ENCODE peak calls at places on chromosomes 16 and 17, in eight cellular contexts. One of them, this sample, is unnamed.

GRCh38 chr16:8661703-8662102 is 12.7 kb upstream of the ABAT start:
- DNase-seq in activated CD4-positive, CD25-positive, alpha-beta regulatory T cell: no peak
- DNase-seq in nephron progenitor cell: no peak
- DNase-seq in effector CD4-positive, alpha-beta T cell: no peak
- DNase-seq in prostate gland: no peak
- DNase-seq in activated CD4-positive, alpha-beta T cell treated with anti-CD3 and anti-CD28 coated beads for 1 hour: no peak
- DNase-seq in stimulated activated naive CD8-positive, alpha-beta T cell treated with anti-CD3 and anti-CD28 coated beads, Interleukin-15, Interleukin-2, amounts not matched to agents 100 U/mL and 50 U/mL, for 24 hours: no peak
- DNase-seq in left kidney: no peak
- DNase-seq in this sample: no peak

GRCh38 chr17:12959441-12959840 is 58.4 kb downstream of the ELAC2 start:
- DNase-seq in stimulated activated naive CD8-positive, alpha-beta T cell treated with anti-CD3 and anti-CD28 coated beads, Interleukin-15, Interleukin-2, amounts not matched to agents 100 U/mL and 50 U/mL, for 24 hours: no peak
- DNase-seq in left kidney: peak
- DNase-seq in activated CD4-positive, CD25-positive, alpha-beta regulatory T cell: no peak
- DNase-seq in nephron progenitor cell: no peak
- DNase-seq in prostate gland: no peak
- DNase-seq in effector CD4-positive, alpha-beta T cell: no peak
- DNase-seq in activated CD4-positive, alpha-beta T cell treated with anti-CD3 and anti-CD28 coated beads for 1 hour: no peak
- DNase-seq in this sample: no peak

GRCh38 chr17:34519286-34519685 is 60.1 kb upstream of the TMEM132E start:
- DNase-seq in stimulated activated naive CD8-positive, alpha-beta T cell treated with anti-CD3 and anti-CD28 coated beads, Interleukin-15, Interleukin-2, amounts not matched to agents 100 U/mL and 50 U/mL, for 24 hours: peak
- DNase-seq in nephron progenitor cell: peak
- DNase-seq in effector CD4-positive, alpha-beta T cell: no peak
- DNase-seq in left kidney: peak
- DNase-seq in activated CD4-positive, alpha-beta T cell treated with anti-CD3 and anti-CD28 coated beads for 1 hour: no peak
- DNase-seq in activated CD4-positive, CD25-positive, alpha-beta regulatory T cell: no peak
- DNase-seq in prostate gland: no peak
- DNase-seq in this sample: peak

GRCh38 chr16:31876955-31877828 is 3.6 kb downstream of the ZNF267 start:
- DNase-seq in prostate gland: no peak
- DNase-seq in effector CD4-positive, alpha-beta T cell: peak
- DNase-seq in stimulated activated naive CD8-positive, alpha-beta T cell treated with anti-CD3 and anti-CD28 coated beads, Interleukin-15, Interleukin-2, amounts not matched to agents 100 U/mL and 50 U/mL, for 24 hours: peak
- DNase-seq in activated CD4-positive, CD25-positive, alpha-beta regulatory T cell: no peak
- DNase-seq in left kidney: peak
- DNase-seq in activated CD4-positive, alpha-beta T cell treated with anti-CD3 and anti-CD28 coated beads for 1 hour: no peak
- DNase-seq in nephron progenitor cell: no peak
- DNase-seq in this sample: no peak

GRCh38 chr17:64282753-64283080 is 19.7 kb upstream of the TEX2 start:
- DNase-seq in effector CD4-positive, alpha-beta T cell: no peak
- DNase-seq in left kidney: no peak
- DNase-seq in activated CD4-positive, alpha-beta T cell treated with anti-CD3 and anti-CD28 coated beads for 1 hour: no peak
- DNase-seq in activated CD4-positive, CD25-positive, alpha-beta regulatory T cell: no peak
- DNase-seq in stimulated activated naive CD8-positive, alpha-beta T cell treated with anti-CD3 and anti-CD28 coated beads, Interleukin-15, Interleukin-2, amounts not matched to agents 100 U/mL and 50 U/mL, for 24 hours: no peak
- DNase-seq in prostate gland: no peak
- DNase-seq in nephron progenitor cell: no peak
- DNase-seq in this sample: no peak

GRCh38 chr16:76668207-76668725 is 391.1 kb downstream of the CNTNAP4 start:
- DNase-seq in effector CD4-positive, alpha-beta T cell: no peak
- DNase-seq in left kidney: peak
- DNase-seq in nephron progenitor cell: peak
- DNase-seq in prostate gland: no peak
- DNase-seq in activated CD4-positive, CD25-positive, alpha-beta regulatory T cell: no peak
- DNase-seq in activated CD4-positive, alpha-beta T cell treated with anti-CD3 and anti-CD28 coated beads for 1 hour: no peak
- DNase-seq in stimulated activated naive CD8-positive, alpha-beta T cell treated with anti-CD3 and anti-CD28 coated beads, Interleukin-15, Interleukin-2, amounts not matched to agents 100 U/mL and 50 U/mL, for 24 hours: no peak
- DNase-seq in this sample: peak

GRCh38 chr17:38871247-38871991 is 1.6 kb downstream of the LASP1 start:
- DNase-seq in left kidney: peak
- DNase-seq in prostate gland: peak
- DNase-seq in effector CD4-positive, alpha-beta T cell: peak
- DNase-seq in activated CD4-positive, alpha-beta T cell treated with anti-CD3 and anti-CD28 coated beads for 1 hour: peak
- DNase-seq in nephron progenitor cell: peak
- DNase-seq in activated CD4-positive, CD25-positive, alpha-beta regulatory T cell: peak
- DNase-seq in stimulated activated naive CD8-positive, alpha-beta T cell treated with anti-CD3 and anti-CD28 coated beads, Interleukin-15, Interleukin-2, amounts not matched to agents 100 U/mL and 50 U/mL, for 24 hours: peak
- DNase-seq in this sample: peak

GRCh38 chr16:24681793-24682192 is 47.7 kb upstream of the TNRC6A start:
- DNase-seq in nephron progenitor cell: no peak
- DNase-seq in left kidney: peak
- DNase-seq in activated CD4-positive, CD25-positive, alpha-beta regulatory T cell: no peak
- DNase-seq in prostate gland: no peak
- DNase-seq in activated CD4-positive, alpha-beta T cell treated with anti-CD3 and anti-CD28 coated beads for 1 hour: no peak
- DNase-seq in effector CD4-positive, alpha-beta T cell: no peak
- DNase-seq in stimulated activated naive CD8-positive, alpha-beta T cell treated with anti-CD3 and anti-CD28 coated beads, Interleukin-15, Interleukin-2, amounts not matched to agents 100 U/mL and 50 U/mL, for 24 hours: no peak
- DNase-seq in this sample: no peak

GRCh38 chr17:81069084-81069645 is 34.2 kb downstream of the BAIAP2 start:
- DNase-seq in effector CD4-positive, alpha-beta T cell: no peak
- DNase-seq in left kidney: no peak
- DNase-seq in prostate gland: no peak
- DNase-seq in nephron progenitor cell: no peak
- DNase-seq in activated CD4-positive, CD25-positive, alpha-beta regulatory T cell: no peak
- DNase-seq in activated CD4-positive, alpha-beta T cell treated with anti-CD3 and anti-CD28 coated beads for 1 hour: no peak
- DNase-seq in stimulated activated naive CD8-positive, alpha-beta T cell treated with anti-CD3 and anti-CD28 coated beads, Interleukin-15, Interleukin-2, amounts not matched to agents 100 U/mL and 50 U/mL, for 24 hours: no peak
- DNase-seq in this sample: no peak

GRCh38 chr16:52398491-52398960 is 148.4 kb downstream of the TOX3 start:
- DNase-seq in left kidney: no peak
- DNase-seq in prostate gland: no peak
- DNase-seq in activated CD4-positive, CD25-positive, alpha-beta regulatory T cell: no peak
- DNase-seq in activated CD4-positive, alpha-beta T cell treated with anti-CD3 and anti-CD28 coated beads for 1 hour: no peak
- DNase-seq in stimulated activated naive CD8-positive, alpha-beta T cell treated with anti-CD3 and anti-CD28 coated beads, Interleukin-15, Interleukin-2, amounts not matched to agents 100 U/mL and 50 U/mL, for 24 hours: no peak
- DNase-seq in effector CD4-positive, alpha-beta T cell: no peak
- DNase-seq in nephron progenitor cell: no peak
- DNase-seq in this sample: no peak

GRCh38 chr17:75059369-75060345 is 12.6 kb downstream of the KCTD2 start:
- DNase-seq in activated CD4-positive, CD25-positive, alpha-beta regulatory T cell: no peak
- DNase-seq in nephron progenitor cell: no peak
- DNase-seq in activated CD4-positive, alpha-beta T cell treated with anti-CD3 and anti-CD28 coated beads for 1 hour: no peak
- DNase-seq in effector CD4-positive, alpha-beta T cell: no peak
- DNase-seq in prostate gland: peak
- DNase-seq in left kidney: peak
- DNase-seq in stimulated activated naive CD8-positive, alpha-beta T cell treated with anti-CD3 and anti-CD28 coated beads, Interleukin-15, Interleukin-2, amounts not matched to agents 100 U/mL and 50 U/mL, for 24 hours: no peak
- DNase-seq in this sample: peak

GRCh38 chr17:13002761-13003453 is 14.9 kb downstream of the ELAC2 start:
- DNase-seq in effector CD4-positive, alpha-beta T cell: peak
- DNase-seq in nephron progenitor cell: peak
- DNase-seq in activated CD4-positive, CD25-positive, alpha-beta regulatory T cell: no peak
- DNase-seq in left kidney: peak
- DNase-seq in activated CD4-positive, alpha-beta T cell treated with anti-CD3 and anti-CD28 coated beads for 1 hour: no peak
- DNase-seq in prostate gland: peak
- DNase-seq in stimulated activated naive CD8-positive, alpha-beta T cell treated with anti-CD3 and anti-CD28 coated beads, Interleukin-15, Interleukin-2, amounts not matched to agents 100 U/mL and 50 U/mL, for 24 hours: peak
- DNase-seq in this sample: peak

GRCh38 chr17:42814633-42815399 is 9.3 kb downstream of the BECN1 start:
- DNase-seq in nephron progenitor cell: no peak
- DNase-seq in activated CD4-positive, alpha-beta T cell treated with anti-CD3 and anti-CD28 coated beads for 1 hour: no peak
- DNase-seq in stimulated activated naive CD8-positive, alpha-beta T cell treated with anti-CD3 and anti-CD28 coated beads, Interleukin-15, Interleukin-2, amounts not matched to agents 100 U/mL and 50 U/mL, for 24 hours: no peak
- DNase-seq in activated CD4-positive, CD25-positive, alpha-beta regulatory T cell: no peak
- DNase-seq in prostate gland: no peak
- DNase-seq in effector CD4-positive, alpha-beta T cell: no peak
- DNase-seq in left kidney: no peak
- DNase-seq in this sample: no peak

GRCh38 chr16:12258806-12259205 is 282.3 kb downstream of the SNX29 start:
- DNase-seq in activated CD4-positive, CD25-positive, alpha-beta regulatory T cell: no peak
- DNase-seq in prostate gland: no peak
- DNase-seq in effector CD4-positive, alpha-beta T cell: no peak
- DNase-seq in stimulated activated naive CD8-positive, alpha-beta T cell treated with anti-CD3 and anti-CD28 coated beads, Interleukin-15, Interleukin-2, amounts not matched to agents 100 U/mL and 50 U/mL, for 24 hours: no peak
- DNase-seq in activated CD4-positive, alpha-beta T cell treated with anti-CD3 and anti-CD28 coated beads for 1 hour: no peak
- DNase-seq in nephron progenitor cell: no peak
- DNase-seq in left kidney: peak
- DNase-seq in this sample: no peak

GRCh38 chr16:11610121-11610505 is 23.4 kb upstream of the LITAF start:
- DNase-seq in stimulated activated naive CD8-positive, alpha-beta T cell treated with anti-CD3 and anti-CD28 coated beads, Interleukin-15, Interleukin-2, amounts not matched to agents 100 U/mL and 50 U/mL, for 24 hours: no peak
- DNase-seq in activated CD4-positive, CD25-positive, alpha-beta regulatory T cell: no peak
- DNase-seq in activated CD4-positive, alpha-beta T cell treated with anti-CD3 and anti-CD28 coated beads for 1 hour: no peak
- DNase-seq in prostate gland: no peak
- DNase-seq in nephron progenitor cell: no peak
- DNase-seq in effector CD4-positive, alpha-beta T cell: no peak
- DNase-seq in left kidney: peak
- DNase-seq in this sample: no peak

GRCh38 chr16:70736454-70737376 is 50.9 kb upstream of the MTSS2 start:
- DNase-seq in activated CD4-positive, alpha-beta T cell treated with anti-CD3 and anti-CD28 coated beads for 1 hour: no peak
- DNase-seq in left kidney: peak
- DNase-seq in prostate gland: no peak
- DNase-seq in nephron progenitor cell: no peak
- DNase-seq in effector CD4-positive, alpha-beta T cell: no peak
- DNase-seq in activated CD4-positive, CD25-positive, alpha-beta regulatory T cell: no peak
- DNase-seq in stimulated activated naive CD8-positive, alpha-beta T cell treated with anti-CD3 and anti-CD28 coated beads, Interleukin-15, Interleukin-2, amounts not matched to agents 100 U/mL and 50 U/mL, for 24 hours: peak
- DNase-seq in this sample: peak

GRCh38 chr17:55727920-55728319 is 5.3 kb upstream of the TMEM100 start:
- DNase-seq in nephron progenitor cell: no peak
- DNase-seq in effector CD4-positive, alpha-beta T cell: no peak
- DNase-seq in activated CD4-positive, alpha-beta T cell treated with anti-CD3 and anti-CD28 coated beads for 1 hour: no peak
- DNase-seq in left kidney: no peak
- DNase-seq in activated CD4-positive, CD25-positive, alpha-beta regulatory T cell: no peak
- DNase-seq in prostate gland: no peak
- DNase-seq in stimulated activated naive CD8-positive, alpha-beta T cell treated with anti-CD3 and anti-CD28 coated beads, Interleukin-15, Interleukin-2, amounts not matched to agents 100 U/mL and 50 U/mL, for 24 hours: no peak
- DNase-seq in this sample: no peak

GRCh38 chr17:82231562-82232321 is 2.9 kb downstream of the SLC16A3 start:
- DNase-seq in nephron progenitor cell: peak
- DNase-seq in stimulated activated naive CD8-positive, alpha-beta T cell treated with anti-CD3 and anti-CD28 coated beads, Interleukin-15, Interleukin-2, amounts not matched to agents 100 U/mL and 50 U/mL, for 24 hours: peak
- DNase-seq in prostate gland: peak
- DNase-seq in activated CD4-positive, alpha-beta T cell treated with anti-CD3 and anti-CD28 coated beads for 1 hour: no peak
- DNase-seq in activated CD4-positive, CD25-positive, alpha-beta regulatory T cell: no peak
- DNase-seq in left kidney: peak
- DNase-seq in effector CD4-positive, alpha-beta T cell: no peak
- DNase-seq in this sample: peak

GRCh38 chr17:15507001-15507400 is 39.6 kb upstream of the CDRT4 start:
- DNase-seq in stimulated activated naive CD8-positive, alpha-beta T cell treated with anti-CD3 and anti-CD28 coated beads, Interleukin-15, Interleukin-2, amounts not matched to agents 100 U/mL and 50 U/mL, for 24 hours: no peak
- DNase-seq in left kidney: no peak
- DNase-seq in nephron progenitor cell: no peak
- DNase-seq in effector CD4-positive, alpha-beta T cell: no peak
- DNase-seq in prostate gland: no peak
- DNase-seq in activated CD4-positive, alpha-beta T cell treated with anti-CD3 and anti-CD28 coated beads for 1 hour: no peak
- DNase-seq in activated CD4-positive, CD25-positive, alpha-beta regulatory T cell: no peak
- DNase-seq in this sample: no peak

GRCh38 chr16:83400234-83400633 is 407.5 kb upstream of the HSBP1 start:
- DNase-seq in activated CD4-positive, alpha-beta T cell treated with anti-CD3 and anti-CD28 coated beads for 1 hour: no peak
- DNase-seq in effector CD4-positive, alpha-beta T cell: no peak
- DNase-seq in left kidney: peak
- DNase-seq in prostate gland: no peak
- DNase-seq in nephron progenitor cell: no peak
- DNase-seq in activated CD4-positive, CD25-positive, alpha-beta regulatory T cell: no peak
- DNase-seq in stimulated activated naive CD8-positive, alpha-beta T cell treated with anti-CD3 and anti-CD28 coated beads, Interleukin-15, Interleukin-2, amounts not matched to agents 100 U/mL and 50 U/mL, for 24 hours: no peak
- DNase-seq in this sample: peak

GRCh38 chr17:77280304-77280910 is 139.6 kb downstream of the SEC14L1 start:
- DNase-seq in effector CD4-positive, alpha-beta T cell: no peak
- DNase-seq in stimulated activated naive CD8-positive, alpha-beta T cell treated with anti-CD3 and anti-CD28 coated beads, Interleukin-15, Interleukin-2, amounts not matched to agents 100 U/mL and 50 U/mL, for 24 hours: peak
- DNase-seq in activated CD4-positive, CD25-positive, alpha-beta regulatory T cell: no peak
- DNase-seq in nephron progenitor cell: no peak
- DNase-seq in left kidney: peak
- DNase-seq in activated CD4-positive, alpha-beta T cell treated with anti-CD3 and anti-CD28 coated beads for 1 hour: no peak
- DNase-seq in prostate gland: no peak
- DNase-seq in this sample: peak

GRCh38 chr16:22660441-22661160 is 149.9 kb downstream of the NPIPB5 start:
- DNase-seq in prostate gland: no peak
- DNase-seq in nephron progenitor cell: no peak
- DNase-seq in stimulated activated naive CD8-positive, alpha-beta T cell treated with anti-CD3 and anti-CD28 coated beads, Interleukin-15, Interleukin-2, amounts not matched to agents 100 U/mL and 50 U/mL, for 24 hours: no peak
- DNase-seq in left kidney: no peak
- DNase-seq in activated CD4-positive, alpha-beta T cell treated with anti-CD3 and anti-CD28 coated beads for 1 hour: no peak
- DNase-seq in effector CD4-positive, alpha-beta T cell: no peak
- DNase-seq in activated CD4-positive, CD25-positive, alpha-beta regulatory T cell: no peak
- DNase-seq in this sample: no peak

GRCh38 chr16:29974291-29975133 is 844 bp downstream of the TAOK2 start:
- DNase-seq in prostate gland: no peak
- DNase-seq in effector CD4-positive, alpha-beta T cell: no peak
- DNase-seq in stimulated activated naive CD8-positive, alpha-beta T cell treated with anti-CD3 and anti-CD28 coated beads, Interleukin-15, Interleukin-2, amounts not matched to agents 100 U/mL and 50 U/mL, for 24 hours: peak
- DNase-seq in left kidney: peak
- DNase-seq in activated CD4-positive, alpha-beta T cell treated with anti-CD3 and anti-CD28 coated beads for 1 hour: no peak
- DNase-seq in nephron progenitor cell: no peak
- DNase-seq in activated CD4-positive, CD25-positive, alpha-beta regulatory T cell: no peak
- DNase-seq in this sample: peak

GRCh38 chr17:80103686-80104085 is 2.3 kb downstream of the GAA start:
- DNase-seq in prostate gland: no peak
- DNase-seq in activated CD4-positive, alpha-beta T cell treated with anti-CD3 and anti-CD28 coated beads for 1 hour: no peak
- DNase-seq in effector CD4-positive, alpha-beta T cell: no peak
- DNase-seq in left kidney: no peak
- DNase-seq in stimulated activated naive CD8-positive, alpha-beta T cell treated with anti-CD3 and anti-CD28 coated beads, Interleukin-15, Interleukin-2, amounts not matched to agents 100 U/mL and 50 U/mL, for 24 hours: no peak
- DNase-seq in activated CD4-positive, CD25-positive, alpha-beta regulatory T cell: no peak
- DNase-seq in nephron progenitor cell: no peak
- DNase-seq in this sample: no peak

GRCh38 chr17:73308017-73308823 is 3.6 kb downstream of the CDC42EP4 start:
- DNase-seq in effector CD4-positive, alpha-beta T cell: no peak
- DNase-seq in prostate gland: peak
- DNase-seq in stimulated activated naive CD8-positive, alpha-beta T cell treated with anti-CD3 and anti-CD28 coated beads, Interleukin-15, Interleukin-2, amounts not matched to agents 100 U/mL and 50 U/mL, for 24 hours: no peak
- DNase-seq in activated CD4-positive, CD25-positive, alpha-beta regulatory T cell: no peak
- DNase-seq in activated CD4-positive, alpha-beta T cell treated with anti-CD3 and anti-CD28 coated beads for 1 hour: no peak
- DNase-seq in nephron progenitor cell: no peak
- DNase-seq in left kidney: peak
- DNase-seq in this sample: no peak

GRCh38 chr16:78098544-78099371 is 696 bp upstream of the WWOX start:
- DNase-seq in activated CD4-positive, alpha-beta T cell treated with anti-CD3 and anti-CD28 coated beads for 1 hour: no peak
- DNase-seq in activated CD4-positive, CD25-positive, alpha-beta regulatory T cell: no peak
- DNase-seq in nephron progenitor cell: no peak
- DNase-seq in left kidney: no peak
- DNase-seq in prostate gland: no peak
- DNase-seq in effector CD4-positive, alpha-beta T cell: no peak
- DNase-seq in stimulated activated naive CD8-positive, alpha-beta T cell treated with anti-CD3 and anti-CD28 coated beads, Interleukin-15, Interleukin-2, amounts not matched to agents 100 U/mL and 50 U/mL, for 24 hours: no peak
- DNase-seq in this sample: no peak

GRCh38 chr17:44205962-44206824 is 6.5 kb upstream of the ATXN7L3 start:
- DNase-seq in activated CD4-positive, alpha-beta T cell treated with anti-CD3 and anti-CD28 coated beads for 1 hour: no peak
- DNase-seq in nephron progenitor cell: no peak
- DNase-seq in effector CD4-positive, alpha-beta T cell: no peak
- DNase-seq in stimulated activated naive CD8-positive, alpha-beta T cell treated with anti-CD3 and anti-CD28 coated beads, Interleukin-15, Interleukin-2, amounts not matched to agents 100 U/mL and 50 U/mL, for 24 hours: no peak
- DNase-seq in activated CD4-positive, CD25-positive, alpha-beta regulatory T cell: no peak
- DNase-seq in left kidney: no peak
- DNase-seq in prostate gland: no peak
- DNase-seq in this sample: peak

GRCh38 chr17:34420254-34420766 is 57.3 kb upstream of the CCL1 start:
- DNase-seq in effector CD4-positive, alpha-beta T cell: peak
- DNase-seq in stimulated activated naive CD8-positive, alpha-beta T cell treated with anti-CD3 and anti-CD28 coated beads, Interleukin-15, Interleukin-2, amounts not matched to agents 100 U/mL and 50 U/mL, for 24 hours: peak
- DNase-seq in left kidney: peak
- DNase-seq in prostate gland: peak
- DNase-seq in nephron progenitor cell: peak
- DNase-seq in activated CD4-positive, alpha-beta T cell treated with anti-CD3 and anti-CD28 coated beads for 1 hour: peak
- DNase-seq in activated CD4-positive, CD25-positive, alpha-beta regulatory T cell: peak
- DNase-seq in this sample: peak

GRCh38 chr17:28743243-28744103 is at the start of gene TRAF4:
- DNase-seq in left kidney: peak
- DNase-seq in prostate gland: peak
- DNase-seq in stimulated activated naive CD8-positive, alpha-beta T cell treated with anti-CD3 and anti-CD28 coated beads, Interleukin-15, Interleukin-2, amounts not matched to agents 100 U/mL and 50 U/mL, for 24 hours: peak
- DNase-seq in nephron progenitor cell: peak
- DNase-seq in effector CD4-positive, alpha-beta T cell: peak
- DNase-seq in activated CD4-positive, CD25-positive, alpha-beta regulatory T cell: peak
- DNase-seq in activated CD4-positive, alpha-beta T cell treated with anti-CD3 and anti-CD28 coated beads for 1 hour: peak
- DNase-seq in this sample: peak

GRCh38 chr17:10803830-10804498 is at the start of gene TMEM238L:
- DNase-seq in left kidney: no peak
- DNase-seq in stimulated activated naive CD8-positive, alpha-beta T cell treated with anti-CD3 and anti-CD28 coated beads, Interleukin-15, Interleukin-2, amounts not matched to agents 100 U/mL and 50 U/mL, for 24 hours: no peak
- DNase-seq in prostate gland: no peak
- DNase-seq in activated CD4-positive, alpha-beta T cell treated with anti-CD3 and anti-CD28 coated beads for 1 hour: no peak
- DNase-seq in nephron progenitor cell: no peak
- DNase-seq in effector CD4-positive, alpha-beta T cell: no peak
- DNase-seq in activated CD4-positive, CD25-positive, alpha-beta regulatory T cell: no peak
- DNase-seq in this sample: no peak

GRCh38 chr16:71460246-71460645 is 1.8 kb downstream of the ZNF23 start:
- DNase-seq in activated CD4-positive, CD25-positive, alpha-beta regulatory T cell: no peak
- DNase-seq in nephron progenitor cell: no peak
- DNase-seq in activated CD4-positive, alpha-beta T cell treated with anti-CD3 and anti-CD28 coated beads for 1 hour: no peak
- DNase-seq in left kidney: no peak
- DNase-seq in prostate gland: no peak
- DNase-seq in stimulated activated naive CD8-positive, alpha-beta T cell treated with anti-CD3 and anti-CD28 coated beads, Interleukin-15, Interleukin-2, amounts not matched to agents 100 U/mL and 50 U/mL, for 24 hours: no peak
- DNase-seq in effector CD4-positive, alpha-beta T cell: no peak
- DNase-seq in this sample: no peak

GRCh38 chr17:77959216-77959925 is 868 bp downstream of the TNRC6C start:
- DNase-seq in stimulated activated naive CD8-positive, alpha-beta T cell treated with anti-CD3 and anti-CD28 coated beads, Interleukin-15, Interleukin-2, amounts not matched to agents 100 U/mL and 50 U/mL, for 24 hours: peak
- DNase-seq in left kidney: peak
- DNase-seq in nephron progenitor cell: peak
- DNase-seq in prostate gland: peak
- DNase-seq in effector CD4-positive, alpha-beta T cell: peak
- DNase-seq in activated CD4-positive, CD25-positive, alpha-beta regulatory T cell: no peak
- DNase-seq in activated CD4-positive, alpha-beta T cell treated with anti-CD3 and anti-CD28 coated beads for 1 hour: peak
- DNase-seq in this sample: peak

This sample was measured in GM23338.